ENCODE peak calls at places on chromosomes 2 and 18, in four cellular contexts. K, M, B and N are unnamed samples.

GRCh38 chr2:70340921-70341765 is 39.3 kb upstream of the FAM136A start:
- DNase-seq in K (peak), M (peak), B (peak), N (peak)

GRCh38 chr2:9720352-9721093 is 89.7 kb upstream of the YWHAQ start:
- DNase-seq in K (no peak), M (no peak), B (no peak), N (no peak)

GRCh38 chr2:213157242-213157641 is 5.8 kb upstream of the IKZF2 start:
- DNase-seq in K (no peak), M (no peak), B (no peak), N (no peak)

GRCh38 chr2:241558532-241559488 is at the start of gene BOK:
- DNase-seq in K (peak), M (peak), B (peak), N (no peak)

GRCh38 chr2:109331081-109331480 is 202.1 kb downstream of the SH3RF3 start:
- DNase-seq in K (no peak), M (no peak), B (no peak), N (peak)

GRCh38 chr2:79178073-79178720 is 18.6 kb upstream of the REG3A start:
- DNase-seq in K (no peak), M (no peak), B (no peak), N (no peak)

GRCh38 chr18:7855051-7855450 is 287.9 kb downstream of the PTPRM start:
- DNase-seq in K (no peak), M (no peak), B (no peak), N (no peak)

GRCh38 chr2:120275617-120276400 is 23.2 kb downstream of the RALB start:
- DNase-seq in K (no peak), M (peak), B (no peak), N (no peak)

GRCh38 chr2:241011751-241012510 is 13.5 kb downstream of the SNED1 start:
- DNase-seq in K (no peak), M (no peak), B (no peak), N (no peak)

GRCh38 chr2:50529600-50530218 is 502.2 kb downstream of the NRXN1 start:
- DNase-seq in K (peak), M (peak), B (peak), N (peak)

GRCh38 chr2:102005989-102006885 is 14.5 kb downstream of the IL1R2 start:
- DNase-seq in K (peak), M (peak), B (peak), N (peak)

GRCh38 chr2:170375192-170375591 is 197.2 kb downstream of the MYO3B start:
- DNase-seq in K (no peak), M (no peak), B (no peak), N (no peak)

GRCh38 chr2:236706288-236706687 is 136.7 kb downstream of the ACKR3 start:
- DNase-seq in K (no peak), M (no peak), B (no peak), N (no peak)

GRCh38 chr18:9260388-9261380 is 73.9 kb upstream of the TWSG1 start:
- DNase-seq in K (no peak), M (no peak), B (no peak), N (no peak)

GRCh38 chr2:156538083-156538504 is 101.9 kb downstream of the GPD2 start:
- DNase-seq in K (no peak), M (no peak), B (no peak), N (no peak)

GRCh38 chr2:153230977-153231376 is 247.6 kb downstream of the RPRM start:
- DNase-seq in K (no peak), M (no peak), B (no peak), N (no peak)

GRCh38 chr2:9307505-9307904 is 100.9 kb downstream of the ASAP2 start:
- DNase-seq in K (no peak), M (no peak), B (no peak), N (no peak)

GRCh38 chr2:10424051-10424450 is 24.1 kb downstream of the ODC1 start:
- DNase-seq in K (no peak), M (no peak), B (no peak), N (no peak)

GRCh38 chr2:167900435-167900834 is 347.0 kb downstream of the STK39 start:
- DNase-seq in K (no peak), M (no peak), B (no peak), N (no peak)

GRCh38 chr18:21242141-21243040 is at the start of gene GREB1L:
- DNase-seq in K (peak), M (peak), B (no peak), N (peak)

GRCh38 chr2:23445450-23445868 is 60.5 kb downstream of the KLHL29 start:
- DNase-seq in K (no peak), M (no peak), B (no peak), N (no peak)

GRCh38 chr2:237254369-237254861 is 159.5 kb downstream of the COL6A3 start:
- DNase-seq in K (no peak), M (no peak), B (no peak), N (no peak)

GRCh38 chr2:136378712-136379595 is 261.0 kb upstream of the CXCR4 start:
- DNase-seq in K (peak), M (peak), B (peak), N (peak)

GRCh38 chr2:237860273-237860935 is 981 bp downstream of the RAMP1 start:
- DNase-seq in K (no peak), M (no peak), B (no peak), N (no peak)

GRCh38 chr2:164609790-164610189 is 11.5 kb downstream of the GRB14 start:
- DNase-seq in K (no peak), M (no peak), B (no peak), N (no peak)

GRCh38 chr2:2809771-2810170 is 478.7 kb upstream of the MYT1L start:
- DNase-seq in K (no peak), M (no peak), B (no peak), N (no peak)

GRCh38 chr2:179917272-179917671 is 55.9 kb upstream of the ZNF385B start:
- DNase-seq in K (peak), M (peak), B (no peak), N (peak)

GRCh38 chr2:171469176-171469575 is 35.1 kb downstream of the DCAF17 start:
- DNase-seq in K (no peak), M (no peak), B (no peak), N (no peak)

GRCh38 chr2:46298522-46299351 is 1.5 kb downstream of the EPAS1 start:
- DNase-seq in K (peak), M (no peak), B (peak), N (peak)

GRCh38 chr18:43855376-43855775 is 578.1 kb upstream of the SYT4 start:
- DNase-seq in K (no peak), M (no peak), B (no peak), N (no peak)

GRCh38 chr2:137886432-137886831 is 77.8 kb upstream of the HNMT start:
- DNase-seq in K (peak), M (peak), B (no peak), N (peak)

GRCh38 chr2:173858297-173858731 is 106.9 kb downstream of the SP3 start:
- DNase-seq in K (no peak), M (no peak), B (no peak), N (no peak)

GRCh38 chr2:8754056-8754790 is 72.4 kb downstream of the ID2 start:
- DNase-seq in K (no peak), M (no peak), B (no peak), N (no peak)

GRCh38 chr2:152098033-152098797 is 629 bp downstream of the CACNB4 start:
- DNase-seq in K (peak), M (no peak), B (no peak), N (peak)

GRCh38 chr2:152094014-152094413 is 4.8 kb downstream of the CACNB4 start:
- DNase-seq in K (no peak), M (no peak), B (no peak), N (peak)

GRCh38 chr2:152098798-152099654 is at the start of gene CACNB4:
- DNase-seq in K (peak), M (no peak), B (no peak), N (peak)

GRCh38 chr2:152099655-152100050 is 809 bp upstream of the CACNB4 start:
- DNase-seq in K (no peak), M (no peak), B (no peak), N (no peak)

GRCh38 chr2:152097291-152098032 is 1.4 kb downstream of the CACNB4 start:
- DNase-seq in K (no peak), M (peak), B (no peak), N (peak)
- TF ChIP-seq MYC in K (no peak), M (no peak), B (no peak), N (no peak)

DNA sequence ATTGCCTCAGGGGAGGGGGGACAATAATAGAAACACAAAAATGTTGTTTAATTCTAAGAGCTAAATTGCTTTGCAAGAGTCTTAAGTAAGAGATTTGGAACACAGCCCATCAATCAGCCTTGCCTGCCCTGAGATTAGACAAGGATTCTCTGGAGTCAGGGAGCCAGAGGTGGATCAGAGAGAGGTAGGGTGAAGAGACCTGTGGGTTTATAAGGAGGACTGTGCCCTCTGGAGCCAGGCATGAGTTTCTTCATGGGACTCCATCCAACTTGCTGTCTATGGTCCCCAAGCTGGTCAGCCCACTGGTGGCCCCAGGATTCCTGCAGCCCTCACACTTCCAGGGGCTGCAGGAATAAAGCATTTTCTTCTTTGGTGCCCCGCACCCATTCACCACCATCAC is 139.3 kb downstream of the ALK start:
- DNase-seq in K (no peak), M (no peak), B (no peak), N (no peak)
- TF ChIP-seq CTCF in K (no peak), M (no peak), B (no peak), N (no peak)

GRCh38 chr2:20212871-20213503 is 11.9 kb downstream of the SDC1 start:
- DNase-seq in K (no peak), M (no peak), B (no peak), N (no peak)

GRCh38 chr2:20211420-20211819 is 13.5 kb downstream of the SDC1 start:
- DNase-seq in K (no peak), M (no peak), B (no peak), N (no peak)

GRCh38 chr2:20210462-20210861 is 14.5 kb downstream of the SDC1 start:
- DNase-seq in K (no peak), M (no peak), B (no peak), N (no peak)

GRCh38 chr2:20212459-20212870 is 12.5 kb downstream of the SDC1 start:
- DNase-seq in K (no peak), M (no peak), B (peak), N (no peak)

GRCh38 chr2:20211860-20212458 is 13.0 kb downstream of the SDC1 start:
- DNase-seq in K (no peak), M (no peak), B (no peak), N (no peak)
- TF ChIP-seq MYC in K (no peak), M (no peak), B (no peak), N (no peak)

GRCh38 chr2:26471278-26471677 is 6.6 kb downstream of the OTOF start:
- DNase-seq in K (no peak), M (no peak), B (no peak), N (no peak)
- TF ChIP-seq CTCF in K (no peak), M (peak), B (no peak), N (peak)

GRCh38 chr2:149258531-149258930 is 71.9 kb upstream of the LYPD6 start:
- DNase-seq in K (no peak), M (no peak), B (no peak), N (no peak)
- TF ChIP-seq MYC in K (no peak), M (no peak), B (no peak), N (no peak)

GRCh38 chr2:20916604-20917286 is 93.8 kb upstream of the LDAH start:
- DNase-seq in K (peak), M (peak), B (no peak), N (no peak)
- TF ChIP-seq CTCF in K (peak), M (peak), B (peak), N (peak)

DNA sequence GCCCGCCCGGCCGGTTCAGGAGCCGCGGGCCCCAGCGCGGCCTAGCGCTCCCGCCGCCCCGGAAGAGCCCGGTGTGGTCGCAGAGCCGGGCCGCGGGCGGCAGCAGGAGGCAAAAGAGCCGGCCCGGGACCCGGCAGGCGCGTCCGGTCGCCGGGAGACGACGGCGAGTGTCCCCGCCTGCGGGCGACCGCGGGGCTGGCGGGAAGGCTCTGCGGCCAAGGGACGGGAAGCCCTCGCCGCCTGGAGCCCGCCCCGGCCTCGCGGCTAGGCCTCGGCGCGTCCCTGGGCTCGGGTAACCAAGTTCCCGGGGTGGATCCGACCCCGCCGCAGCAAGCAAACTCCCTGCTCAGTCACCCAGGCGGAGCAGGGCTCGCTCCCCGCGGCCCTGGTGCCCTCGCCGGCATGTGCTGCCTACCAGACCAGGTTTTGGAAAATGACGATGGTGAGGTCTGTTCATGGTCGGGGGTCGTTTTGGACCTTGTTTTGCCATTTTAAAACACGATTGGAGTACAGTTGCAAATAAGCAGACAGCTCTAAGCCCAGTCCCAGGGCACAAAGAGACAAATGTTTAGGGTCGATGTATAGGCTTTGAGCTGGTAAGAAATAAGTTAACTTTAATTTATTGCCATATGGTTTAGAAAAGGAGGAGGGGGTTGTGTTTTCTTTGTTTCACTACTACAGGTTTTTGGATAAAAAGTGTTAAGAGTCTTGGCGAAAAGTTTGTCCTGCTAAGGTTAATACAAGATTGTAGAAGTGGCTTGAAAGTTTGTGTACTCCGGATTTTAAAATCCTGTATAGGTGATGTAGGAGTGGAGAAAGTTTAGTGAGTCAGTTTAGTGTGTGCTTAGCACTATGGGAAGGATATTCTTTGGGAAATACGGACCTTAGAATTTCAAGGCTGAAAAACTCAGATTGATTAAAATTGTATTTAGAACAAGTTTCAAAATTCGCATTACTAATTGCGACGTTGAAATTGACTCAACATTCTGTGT is 1.1 kb downstream of the KCMF1 start:
- DNase-seq in K (peak), M (no peak), B (peak), N (peak)
- TF ChIP-seq MYC in K (peak), M (peak), B (no peak), N (no peak)

GRCh38 chr2:176873403-176873802 is 339.2 kb upstream of the HNRNPA3 start:
- DNase-seq in K (no peak), M (no peak), B (no peak), N (no peak)
- TF ChIP-seq CTCF in K (no peak), M (no peak), B (no peak), N (peak)

DNA sequence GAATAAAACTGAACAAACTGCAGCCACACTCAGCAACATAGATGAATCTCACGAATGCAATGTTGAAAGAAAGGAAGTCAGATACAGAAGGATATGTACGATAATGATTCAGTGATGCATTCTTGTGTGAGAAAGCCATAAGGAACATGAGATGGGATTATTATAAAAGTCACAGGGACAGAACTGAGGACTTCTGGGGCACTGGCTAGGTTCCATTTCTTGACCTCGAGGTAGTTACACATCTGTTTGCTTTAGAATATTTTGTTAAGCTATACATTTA is 56.9 kb upstream of the SMAD2 start:
- DNase-seq in K (no peak), M (no peak), B (no peak), N (no peak)
- TF ChIP-seq MYC in K (no peak), M (no peak), B (no peak), N (no peak)

GRCh38 chr2:31193066-31193396 is 24.3 kb downstream of the CAPN14 start:
- DNase-seq in K (no peak), M (no peak), B (peak), N (no peak)

GRCh38 chr2:31192396-31193065 is 24.8 kb downstream of the CAPN14 start:
- DNase-seq in K (no peak), M (no peak), B (no peak), N (no peak)

GRCh38 chr2:31193806-31194205 is 23.5 kb downstream of the CAPN14 start:
- DNase-seq in K (no peak), M (no peak), B (no peak), N (no peak)

GRCh38 chr2:31190188-31190587 is 27.1 kb downstream of the CAPN14 start:
- DNase-seq in K (no peak), M (no peak), B (no peak), N (no peak)

DNA sequence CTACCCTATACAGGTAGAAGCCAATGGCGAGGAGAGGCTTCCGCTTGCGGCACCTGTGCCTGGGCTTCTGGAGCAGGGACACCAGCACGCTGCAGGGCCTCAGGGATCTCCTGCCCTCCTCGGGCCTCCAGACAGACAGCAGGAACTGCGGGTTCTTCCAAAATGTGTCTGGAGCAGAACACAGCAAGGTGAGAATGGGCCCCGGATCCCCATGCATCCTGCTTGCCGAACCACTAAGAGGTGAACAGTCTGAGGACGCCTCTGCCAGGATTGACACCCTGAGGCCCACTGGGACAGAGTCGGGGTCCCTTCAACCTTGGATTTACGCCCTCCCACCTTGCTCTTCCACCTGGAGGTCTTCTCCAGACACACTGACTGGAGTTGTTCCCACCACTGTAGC is 25.4 kb downstream of the CAPN14 start:
- DNase-seq in K (no peak), M (no peak), B (no peak), N (no peak)
- TF ChIP-seq CTCF in K (no peak), M (no peak), B (no peak), N (no peak)